ENCODE peak calls at places on chromosome 20, in eight cellular contexts. One of them, this sample, is unnamed.

GRCh38 chr20:54221996-54222890 is 14.4 kb downstream of the PFDN4 start:
- DNase-seq in GM20000: no peak
- DNase-seq in astrocyte: no peak
- DNase-seq in H9: no peak
- DNase-seq in nephron progenitor cell: no peak
- DNase-seq in left ventricle myocardium inferior: no peak
- DNase-seq in ovary: no peak
- DNase-seq in B cell: no peak
- DNase-seq in this sample: no peak

GRCh38 chr20:36941403-36941835 is 10.1 kb downstream of the SAMHD1 start:
- DNase-seq in GM20000: no peak
- DNase-seq in astrocyte: no peak
- DNase-seq in H9: no peak
- DNase-seq in nephron progenitor cell: no peak
- DNase-seq in left ventricle myocardium inferior: no peak
- DNase-seq in ovary: no peak
- DNase-seq in B cell: no peak
- DNase-seq in this sample: peak

GRCh38 chr20:53901064-53901463 is 169.3 kb downstream of the BCAS1 start:
- DNase-seq in GM20000: no peak
- DNase-seq in astrocyte: peak
- DNase-seq in H9: no peak
- DNase-seq in nephron progenitor cell: no peak
- DNase-seq in left ventricle myocardium inferior: no peak
- DNase-seq in ovary: no peak
- DNase-seq in B cell: no peak
- DNase-seq in this sample: no peak

GRCh38 chr20:58466309-58466708 is 48.9 kb downstream of the APCDD1L start:
- DNase-seq in GM20000: no peak
- DNase-seq in astrocyte: no peak
- DNase-seq in H9: no peak
- DNase-seq in nephron progenitor cell: no peak
- DNase-seq in left ventricle myocardium inferior: no peak
- DNase-seq in ovary: no peak
- DNase-seq in B cell: no peak
- DNase-seq in this sample: no peak

GRCh38 chr20:16622501-16622900 is 49.3 kb upstream of the KIF16B start:
- DNase-seq in GM20000: no peak
- DNase-seq in astrocyte: no peak
- DNase-seq in H9: no peak
- DNase-seq in nephron progenitor cell: no peak
- DNase-seq in left ventricle myocardium inferior: no peak
- DNase-seq in ovary: no peak
- DNase-seq in B cell: no peak
- DNase-seq in this sample: no peak

GRCh38 chr20:35657271-35657670 is 7.4 kb downstream of the CPNE1 start:
- DNase-seq in GM20000: no peak
- DNase-seq in astrocyte: no peak
- DNase-seq in H9: no peak
- DNase-seq in nephron progenitor cell: no peak
- DNase-seq in left ventricle myocardium inferior: no peak
- DNase-seq in ovary: no peak
- DNase-seq in B cell: no peak
- DNase-seq in this sample: no peak

GRCh38 chr20:45290677-45291355 is 15.8 kb upstream of the RBPJL start:
- DNase-seq in GM20000: peak
- DNase-seq in astrocyte: peak
- DNase-seq in H9: peak
- DNase-seq in nephron progenitor cell: peak
- DNase-seq in left ventricle myocardium inferior: peak
- DNase-seq in ovary: peak
- DNase-seq in B cell: peak
- DNase-seq in this sample: peak

GRCh38 chr20:24048014-24048611 is 59.5 kb upstream of the GGTLC1 start:
- DNase-seq in GM20000: no peak
- DNase-seq in astrocyte: no peak
- DNase-seq in H9: no peak
- DNase-seq in nephron progenitor cell: no peak
- DNase-seq in left ventricle myocardium inferior: no peak
- DNase-seq in ovary: no peak
- DNase-seq in B cell: no peak
- DNase-seq in this sample: no peak

GRCh38 chr20:584375-585301 is 25.5 kb downstream of the TCF15 start:
- DNase-seq in GM20000: no peak
- DNase-seq in astrocyte: no peak
- DNase-seq in H9: no peak
- DNase-seq in nephron progenitor cell: no peak
- DNase-seq in left ventricle myocardium inferior: no peak
- DNase-seq in ovary: no peak
- DNase-seq in B cell: no peak
- DNase-seq in this sample: no peak

GRCh38 chr20:20267685-20268429 is 100.0 kb upstream of the INSM1 start:
- DNase-seq in GM20000: no peak
- DNase-seq in astrocyte: no peak
- DNase-seq in H9: peak
- DNase-seq in nephron progenitor cell: peak
- DNase-seq in left ventricle myocardium inferior: no peak
- DNase-seq in ovary: no peak
- DNase-seq in B cell: no peak
- DNase-seq in this sample: no peak

GRCh38 chr20:38108438-38109024 is 56.5 kb downstream of the TGM2 start:
- DNase-seq in GM20000: no peak
- DNase-seq in astrocyte: peak
- DNase-seq in H9: no peak
- DNase-seq in nephron progenitor cell: no peak
- DNase-seq in left ventricle myocardium inferior: peak
- DNase-seq in ovary: no peak
- DNase-seq in B cell: no peak
- DNase-seq in this sample: peak

GRCh38 chr20:3165473-3166337 is 6.0 kb upstream of the FASTKD5 start:
- DNase-seq in GM20000: peak
- DNase-seq in astrocyte: no peak
- DNase-seq in H9: no peak
- DNase-seq in nephron progenitor cell: no peak
- DNase-seq in left ventricle myocardium inferior: peak
- DNase-seq in ovary: peak
- DNase-seq in B cell: no peak
- DNase-seq in this sample: peak

GRCh38 chr20:58853466-58853865 is 950 bp downstream of the GNAS start:
- DNase-seq in GM20000: no peak
- DNase-seq in astrocyte: no peak
- DNase-seq in H9: no peak
- DNase-seq in nephron progenitor cell: no peak
- DNase-seq in left ventricle myocardium inferior: no peak
- DNase-seq in ovary: no peak
- DNase-seq in B cell: no peak
- DNase-seq in this sample: no peak

GRCh38 chr20:53070714-53071392 is 98.7 kb downstream of the TSHZ2 start:
- DNase-seq in GM20000: no peak
- DNase-seq in astrocyte: peak
- DNase-seq in H9: no peak
- DNase-seq in nephron progenitor cell: no peak
- DNase-seq in left ventricle myocardium inferior: no peak
- DNase-seq in ovary: no peak
- DNase-seq in B cell: peak
- DNase-seq in this sample: no peak

GRCh38 chr20:4159765-4160490 is 144.6 kb upstream of the RNF24 start:
- DNase-seq in GM20000: no peak
- DNase-seq in astrocyte: no peak
- DNase-seq in H9: no peak
- DNase-seq in nephron progenitor cell: no peak
- DNase-seq in left ventricle myocardium inferior: no peak
- DNase-seq in ovary: peak
- DNase-seq in B cell: no peak
- DNase-seq in this sample: no peak

GRCh38 chr20:37042986-37043972 is 52.5 kb downstream of the RBL1 start:
- DNase-seq in GM20000: no peak
- DNase-seq in astrocyte: no peak
- DNase-seq in H9: no peak
- DNase-seq in nephron progenitor cell: no peak
- DNase-seq in left ventricle myocardium inferior: no peak
- DNase-seq in ovary: no peak
- DNase-seq in B cell: peak
- DNase-seq in this sample: no peak

GRCh38 chr20:17655286-17655651 is 26.8 kb downstream of the RRBP1 start:
- DNase-seq in GM20000: no peak
- DNase-seq in astrocyte: peak
- DNase-seq in H9: peak
- DNase-seq in nephron progenitor cell: no peak
- DNase-seq in left ventricle myocardium inferior: no peak
- DNase-seq in ovary: no peak
- DNase-seq in B cell: no peak
- DNase-seq in this sample: no peak

GRCh38 chr20:15584507-15584906 is 988.7 kb downstream of the KIF16B start:
- DNase-seq in GM20000: no peak
- DNase-seq in astrocyte: no peak
- DNase-seq in H9: peak
- DNase-seq in nephron progenitor cell: no peak
- DNase-seq in left ventricle myocardium inferior: no peak
- DNase-seq in ovary: no peak
- DNase-seq in B cell: no peak
- DNase-seq in this sample: no peak

GRCh38 chr20:25864326-25864970 is 167.8 kb upstream of the ZNF337 start:
- DNase-seq in GM20000: no peak
- DNase-seq in astrocyte: no peak
- DNase-seq in H9: no peak
- DNase-seq in nephron progenitor cell: no peak
- DNase-seq in left ventricle myocardium inferior: no peak
- DNase-seq in ovary: no peak
- DNase-seq in B cell: no peak
- DNase-seq in this sample: no peak

GRCh38 chr20:21303872-21304586 is 898 bp downstream of the XRN2 start:
- DNase-seq in GM20000: no peak
- DNase-seq in astrocyte: no peak
- DNase-seq in H9: no peak
- DNase-seq in nephron progenitor cell: no peak
- DNase-seq in left ventricle myocardium inferior: no peak
- DNase-seq in ovary: no peak
- DNase-seq in B cell: peak
- DNase-seq in this sample: peak

GRCh38 chr20:37201827-37202162 is 22.4 kb upstream of the MROH8 start:
- DNase-seq in GM20000: no peak
- DNase-seq in astrocyte: no peak
- DNase-seq in H9: no peak
- DNase-seq in nephron progenitor cell: no peak
- DNase-seq in left ventricle myocardium inferior: no peak
- DNase-seq in ovary: no peak
- DNase-seq in B cell: no peak
- DNase-seq in this sample: no peak

GRCh38 chr20:58746551-58747399 is 54.2 kb downstream of the NPEPL1 start:
- DNase-seq in GM20000: no peak
- DNase-seq in astrocyte: no peak
- DNase-seq in H9: no peak
- DNase-seq in nephron progenitor cell: no peak
- DNase-seq in left ventricle myocardium inferior: no peak
- DNase-seq in ovary: no peak
- DNase-seq in B cell: no peak
- DNase-seq in this sample: no peak

GRCh38 chr20:57023007-57023406 is 243.4 kb downstream of the BMP7 start:
- DNase-seq in GM20000: no peak
- DNase-seq in astrocyte: no peak
- DNase-seq in H9: no peak
- DNase-seq in nephron progenitor cell: no peak
- DNase-seq in left ventricle myocardium inferior: no peak
- DNase-seq in ovary: no peak
- DNase-seq in B cell: no peak
- DNase-seq in this sample: no peak

GRCh38 chr20:10511507-10512231 is 76.6 kb downstream of the SLX4IP start:
- DNase-seq in GM20000: peak
- DNase-seq in astrocyte: peak
- DNase-seq in H9: peak
- DNase-seq in nephron progenitor cell: no peak
- DNase-seq in left ventricle myocardium inferior: peak
- DNase-seq in ovary: peak
- DNase-seq in B cell: peak
- DNase-seq in this sample: peak
- TF ChIP-seq CTCF in GM20000: no peak
- TF ChIP-seq CTCF in astrocyte: no peak
- TF ChIP-seq CTCF in H9: no peak
- TF ChIP-seq CTCF in nephron progenitor cell: no peak
- TF ChIP-seq CTCF in left ventricle myocardium inferior: no peak
- TF ChIP-seq CTCF in ovary: no peak
- TF ChIP-seq CTCF in B cell: no peak
- TF ChIP-seq CTCF in this sample: no peak

GRCh38 chr20:50744143-50744792 is 12.9 kb downstream of the PARD6B start:
- DNase-seq in GM20000: no peak
- DNase-seq in astrocyte: peak
- DNase-seq in H9: peak
- DNase-seq in nephron progenitor cell: peak
- DNase-seq in left ventricle myocardium inferior: peak
- DNase-seq in ovary: peak
- DNase-seq in B cell: no peak
- DNase-seq in this sample: peak
- TF ChIP-seq CTCF in GM20000: no peak
- TF ChIP-seq CTCF in astrocyte: peak
- TF ChIP-seq CTCF in H9: no peak
- TF ChIP-seq CTCF in nephron progenitor cell: no peak
- TF ChIP-seq CTCF in left ventricle myocardium inferior: peak
- TF ChIP-seq CTCF in ovary: peak
- TF ChIP-seq CTCF in B cell: no peak
- TF ChIP-seq CTCF in this sample: no peak

GRCh38 chr20:34190679-34191090 is 50.5 kb upstream of the ASIP start:
- DNase-seq in GM20000: peak
- DNase-seq in astrocyte: peak
- DNase-seq in H9: peak
- DNase-seq in nephron progenitor cell: peak
- DNase-seq in left ventricle myocardium inferior: peak
- DNase-seq in ovary: peak
- DNase-seq in B cell: peak
- DNase-seq in this sample: peak
- TF ChIP-seq CTCF in GM20000: peak
- TF ChIP-seq CTCF in astrocyte: peak
- TF ChIP-seq CTCF in H9: peak
- TF ChIP-seq CTCF in nephron progenitor cell: peak
- TF ChIP-seq CTCF in left ventricle myocardium inferior: peak
- TF ChIP-seq CTCF in ovary: peak
- TF ChIP-seq CTCF in B cell: peak
- TF ChIP-seq CTCF in this sample: peak

GRCh38 chr20:47305667-47306066 is 50.8 kb downstream of the ZMYND8 start:
- DNase-seq in GM20000: no peak
- DNase-seq in astrocyte: no peak
- DNase-seq in H9: no peak
- DNase-seq in nephron progenitor cell: no peak
- DNase-seq in left ventricle myocardium inferior: no peak
- DNase-seq in ovary: no peak
- DNase-seq in B cell: no peak
- DNase-seq in this sample: no peak

GRCh38 chr20:47306755-47307370 is 49.6 kb downstream of the ZMYND8 start:
- DNase-seq in GM20000: no peak
- DNase-seq in astrocyte: no peak
- DNase-seq in H9: no peak
- DNase-seq in nephron progenitor cell: no peak
- DNase-seq in left ventricle myocardium inferior: no peak
- DNase-seq in ovary: no peak
- DNase-seq in B cell: no peak
- DNase-seq in this sample: no peak

GRCh38 chr20:47303736-47304135 is 52.8 kb downstream of the ZMYND8 start:
- DNase-seq in GM20000: no peak
- DNase-seq in astrocyte: no peak
- DNase-seq in H9: no peak
- DNase-seq in nephron progenitor cell: no peak
- DNase-seq in left ventricle myocardium inferior: no peak
- DNase-seq in ovary: no peak
- DNase-seq in B cell: no peak
- DNase-seq in this sample: no peak

GRCh38 chr20:47306095-47306494 is 50.4 kb downstream of the ZMYND8 start:
- DNase-seq in GM20000: no peak
- DNase-seq in astrocyte: no peak
- DNase-seq in H9: no peak
- DNase-seq in nephron progenitor cell: no peak
- DNase-seq in left ventricle myocardium inferior: no peak
- DNase-seq in ovary: no peak
- DNase-seq in B cell: no peak
- DNase-seq in this sample: no peak

GRCh38 chr20:47304287-47304686 is 52.2 kb downstream of the ZMYND8 start:
- DNase-seq in GM20000: no peak
- DNase-seq in astrocyte: peak
- DNase-seq in H9: no peak
- DNase-seq in nephron progenitor cell: no peak
- DNase-seq in left ventricle myocardium inferior: no peak
- DNase-seq in ovary: no peak
- DNase-seq in B cell: no peak
- DNase-seq in this sample: no peak
- TF ChIP-seq CTCF in GM20000: no peak
- TF ChIP-seq CTCF in astrocyte: no peak
- TF ChIP-seq CTCF in H9: no peak
- TF ChIP-seq CTCF in nephron progenitor cell: no peak
- TF ChIP-seq CTCF in left ventricle myocardium inferior: no peak
- TF ChIP-seq CTCF in ovary: no peak
- TF ChIP-seq CTCF in B cell: no peak
- TF ChIP-seq CTCF in this sample: no peak